ENCODE peak calls at places on chromosomes 2 and 18, in six cellular contexts. Y, K, X, L, C and V are unnamed samples.

GRCh38 chr2:20157606-20157970 is 67.3 kb downstream of the SDC1 start:
- DNase-seq in L (no peak), X (peak), K (no peak), Y (no peak), C (peak), V (no peak)

GRCh38 chr2:102166189-102166845 is 20.5 kb upstream of the IL1RL2 start:
- DNase-seq in Y (no peak), K (no peak), L (no peak), X (peak), C (peak), V (peak)

GRCh38 chr2:230330206-230330605 is 3.2 kb downstream of the SP140L start:
- DNase-seq in Y (no peak), X (no peak), C (no peak), K (no peak), L (no peak), V (no peak)

GRCh38 chr18:5282770-5283169 is 12.8 kb downstream of the ZBTB14 start:
- DNase-seq in X (no peak), K (no peak), L (no peak), C (no peak), Y (no peak), V (no peak)

GRCh38 chr2:154623819-154624218 is 74.7 kb upstream of the KCNJ3 start:
- DNase-seq in C (peak), K (peak), L (peak), X (peak), Y (no peak), V (peak)

GRCh38 chr2:165349181-165349580 is 110.0 kb downstream of the SCN2A start:
- DNase-seq in C (no peak), X (no peak), Y (no peak), L (no peak), K (no peak), V (no peak)

GRCh38 chr2:122927217-122927616 is 1097.9 kb upstream of the CNTNAP5 start:
- DNase-seq in L (no peak), X (peak), Y (no peak), C (no peak), K (peak), V (no peak)

GRCh38 chr18:51342815-51343214 is 145.3 kb upstream of the MEX3C start:
- DNase-seq in Y (no peak), K (no peak), X (peak), C (no peak), L (no peak), V (peak)

GRCh38 chr2:218732761-218733158 is 22.1 kb downstream of the TTLL4 start:
- DNase-seq in L (no peak), K (no peak), C (peak), Y (no peak), X (peak), V (peak)

GRCh38 chr18:2978208-2978607 is 34.7 kb downstream of the LPIN2 start:
- DNase-seq in C (peak), K (no peak), Y (no peak), L (no peak), X (peak), V (no peak)
- H3K4me3 ChIP-seq in C (peak), K (no peak), Y (peak), L (no peak), X (peak), V (no peak)

GRCh38 chr2:108988796-108989713 is at the start of gene EDAR:
- DNase-seq in X (peak), L (peak), K (peak), Y (peak), C (no peak), V (peak)
- H3K4me3 ChIP-seq in X (no peak), L (no peak), K (no peak), Y (peak), C (no peak), V (peak)

DNA sequence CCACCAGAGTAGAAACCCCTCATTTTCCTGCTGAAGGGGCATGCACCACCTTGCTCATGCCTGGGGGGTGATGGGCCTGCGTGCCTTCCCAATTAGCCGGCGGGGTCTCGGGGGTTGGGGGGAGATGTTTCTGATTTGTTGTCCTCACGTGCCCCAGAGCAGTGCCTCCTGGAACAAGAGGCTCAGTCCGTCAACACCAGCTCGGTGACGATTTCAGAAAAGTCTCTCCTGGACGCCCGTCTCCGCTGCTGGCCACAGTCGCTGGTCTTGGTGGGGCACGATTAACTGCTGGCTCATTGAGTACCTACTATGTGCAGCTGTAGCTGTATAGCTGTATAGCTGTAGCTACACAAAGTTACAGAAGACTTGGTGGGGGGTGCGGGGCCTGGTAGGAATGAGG is 4.4 kb downstream of the ACKR3 start:
- DNase-seq in C (no peak), K (no peak), L (no peak), X (no peak), Y (no peak), V (no peak)
- H3K4me3 ChIP-seq in C (no peak), K (no peak), L (no peak), X (no peak), Y (no peak), V (no peak)

GRCh38 chr2:150474326-150475074 is 13.0 kb downstream of the RND3 start:
- DNase-seq in C (no peak), K (no peak), Y (no peak), X (peak), L (no peak), V (peak)

GRCh38 chr2:150477347-150477746 is 10.1 kb downstream of the RND3 start:
- DNase-seq in Y (no peak), K (no peak), L (peak), C (peak), X (peak), V (peak)

GRCh38 chr2:150476213-150476740 is 11.2 kb downstream of the RND3 start:
- DNase-seq in L (no peak), X (peak), K (no peak), C (no peak), Y (no peak), V (no peak)

GRCh38 chr2:150476809-150477302 is 10.6 kb downstream of the RND3 start:
- DNase-seq in X (peak), L (no peak), K (no peak), Y (no peak), C (no peak), V (no peak)

DNA sequence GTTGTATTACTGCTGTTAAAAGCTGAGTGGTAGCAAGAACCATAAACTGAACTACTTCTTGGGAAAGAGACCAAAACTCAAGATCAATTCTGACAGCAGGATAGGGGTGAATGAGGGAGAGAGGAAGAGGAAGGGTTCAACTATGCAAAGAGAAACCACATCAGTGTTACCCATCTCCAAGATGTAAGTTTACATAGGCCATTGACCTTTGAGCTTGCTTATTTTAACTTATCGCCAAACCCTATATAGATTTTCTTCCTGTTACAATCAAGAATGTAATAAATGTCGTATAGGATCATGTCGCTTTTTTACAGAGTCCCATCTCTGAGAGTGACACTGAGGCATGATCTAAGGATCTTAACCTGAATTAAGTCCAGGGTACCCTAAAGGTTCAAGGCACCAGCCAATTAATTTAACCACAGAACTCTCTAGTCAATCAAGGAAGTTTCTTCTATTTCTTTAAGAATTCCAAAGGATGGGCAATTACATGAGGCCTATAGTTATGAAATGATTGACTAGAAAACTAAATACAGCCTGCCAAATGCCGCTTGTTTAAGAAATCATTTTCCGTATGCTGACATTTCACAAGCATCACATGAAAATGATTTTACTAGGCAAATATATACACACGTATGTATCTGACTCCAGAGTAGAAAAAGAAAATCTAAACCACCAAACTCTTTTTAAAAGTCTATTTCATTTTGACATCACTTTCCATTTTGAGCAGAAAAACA is 11.8 kb downstream of the RND3 start:
- DNase-seq in L (no peak), C (no peak), K (no peak), X (peak), Y (no peak), V (no peak)
- H3K4me3 ChIP-seq in L (no peak), C (no peak), K (no peak), X (no peak), Y (no peak), V (no peak)